ENCODE peak calls at places on chromosomes 6 and 20, in five cellular contexts. H, Y, C, J and P are unnamed samples.
A peak's percentile ranks its signal among the peaks of the same experiment; 100 is the strongest.

GRCh38 chr20:20259534-20259933 is 108.4 kb upstream of the INSM1 start:
- DNase-seq in C (no peak), H (no peak), Y (no peak), J (no peak), P (peak; percentile 25)

GRCh38 chr20:37564388-37565133 is 36.9 kb upstream of the BLCAP start:
- DNase-seq in Y (peak; percentile 76), C (peak; percentile 85), H (peak; percentile 6), J (peak; percentile 58), P (no peak)

GRCh38 chr20:60249436-60249835 is 291.2 kb downstream of the CDH26 start:
- DNase-seq in J (no peak), Y (no peak), C (peak; percentile 75), H (no peak), P (peak; percentile 74)

GRCh38 chr20:31861346-31862156 is 8.8 kb downstream of the DUSP15 start:
- DNase-seq in H (no peak), J (peak; percentile 62), Y (peak; percentile 57), C (peak; percentile 86), P (no peak)

GRCh38 chr20:11249239-11249638 is 575.4 kb upstream of the JAG1 start:
- DNase-seq in J (no peak), H (no peak), C (no peak), Y (no peak), P (no peak)

GRCh38 chr6:152091851-152092341 is 284.4 kb downstream of the ESR1 start:
- DNase-seq in J (no peak), C (no peak), Y (no peak), H (no peak), P (peak; percentile 31)

GRCh38 chr20:53190225-53190624 is 218.1 kb downstream of the TSHZ2 start:
- DNase-seq in C (no peak), H (no peak), Y (no peak), J (no peak), P (no peak)

GRCh38 chr20:52305843-52306242 is 114.3 kb upstream of the ZFP64 start:
- DNase-seq in H (no peak), Y (no peak), C (no peak), J (no peak), P (no peak)

GRCh38 chr20:19628570-19629134 is 129.4 kb upstream of the RIN2 start:
- DNase-seq in Y (peak; percentile 53), H (peak; percentile 7), J (no peak), C (peak; percentile 60), P (peak; percentile 67)

GRCh38 chr6:53796451-53796780 is 1.6 kb downstream of the LRRC1 start:
- DNase-seq in H (no peak), C (no peak), J (no peak), Y (no peak), P (no peak)

GRCh38 chr20:24664266-24664986 is 195.0 kb downstream of the SYNDIG1 start:
- DNase-seq in H (no peak), Y (no peak), C (no peak), J (no peak), P (no peak)

GRCh38 chr6:28871335-28872156 is 52.2 kb downstream of the TRIM27 start:
- DNase-seq in Y (no peak), J (no peak), C (no peak), H (no peak), P (no peak)

GRCh38 chr6:170026272-170027110 is 264.4 kb downstream of the DLL1 start:
- DNase-seq in Y (peak; percentile 68), J (no peak), C (no peak), H (no peak), P (no peak)

GRCh38 chr20:32965581-32966373 is 38.5 kb downstream of the SUN5 start:
- DNase-seq in C (peak; percentile 1), Y (no peak), J (peak; percentile 9), H (no peak), P (no peak)

GRCh38 chr6:81762132-81762531 is 9.7 kb upstream of the TENT5A start:
- DNase-seq in Y (no peak), C (no peak), J (no peak), H (no peak), P (no peak)

GRCh38 chr6:43842231-43842794 is 72.3 kb downstream of the VEGFA start:
- DNase-seq in Y (no peak), C (no peak), J (no peak), H (no peak), P (no peak)

GRCh38 chr20:31860431-31861345 is 9.6 kb downstream of the DUSP15 start:
- DNase-seq in J (no peak), C (peak; percentile 60), H (peak; percentile 30), Y (no peak), P (no peak)

GRCh38 chr20:2858591-2858990 is 14.7 kb upstream of the PTPRA start:
- DNase-seq in C (no peak), J (no peak), Y (no peak), H (peak; percentile 36), P (no peak)

GRCh38 chr6:139257821-139258398 is 33.9 kb downstream of the TXLNB start:
- DNase-seq in Y (no peak), C (no peak), J (no peak), H (no peak), P (no peak)